ENCODE peak calls at places on chromosome 6, in ten cellular contexts. J is hypothalamus, H is anterior cingulate cortex, B is amniotic stem cell, M is activated T-cell treated with anti-CD3 and anti-CD28 coated beads for 1 hour, T is M059J, U is lung microvascular endothelial cell, C is glutamatergic neuron, Y is tibial nerve, G is mesothelial cell of epicardium. F is an unnamed sample.
A peak's percentile ranks its signal among the peaks of the same experiment; 100 is the strongest.

GRCh38 chr6:152316024-152316423 is 321.1 kb downstream of the SYNE1 start:
- DNase-seq in B (no peak), U (peak; percentile 96), T (no peak), C (no peak), G (no peak), Y (peak; percentile 33), H (no peak), J (no peak), M (no peak), F (no peak)

GRCh38 chr6:30612687-30613248 is 4.3 kb downstream of the PPP1R10 start:
- DNase-seq in U (no peak), M (no peak), G (no peak), H (no peak), Y (no peak), J (no peak), C (no peak), B (no peak), T (peak; percentile 91), F (no peak)

GRCh38 chr6:120157873-120158272 is 808.3 kb upstream of the MAN1A1 start:
- DNase-seq in B (no peak), G (no peak), T (no peak), C (no peak), U (no peak), H (no peak), Y (no peak), M (no peak), J (no peak), F (no peak)

GRCh38 chr6:117550078-117550600 is 52.2 kb downstream of the GOPC start:
- DNase-seq in B (no peak), C (no peak), U (no peak), Y (no peak), J (no peak), H (no peak), G (no peak), M (no peak), T (no peak), F (no peak)

GRCh38 chr6:137678451-137678850 is 184.3 kb upstream of the OLIG3 start:
- DNase-seq in J (no peak), B (no peak), G (no peak), C (no peak), H (no peak), M (no peak), T (no peak), U (no peak), Y (no peak), F (no peak)

GRCh38 chr6:22880686-22881433 is 311.5 kb downstream of the HDGFL1 start:
- DNase-seq in B (peak; percentile 93), M (no peak), C (no peak), T (peak; percentile 99), H (no peak), U (peak; percentile 86), Y (no peak), J (no peak), G (no peak), F (no peak)

GRCh38 chr6:16007146-16007545 is 121.7 kb upstream of the MYLIP start:
- DNase-seq in M (no peak), J (no peak), Y (no peak), B (no peak), T (no peak), C (no peak), G (no peak), U (no peak), H (no peak), F (no peak)

GRCh38 chr6:10659697-10660348 is 34.6 kb downstream of the C6orf52 start:
- DNase-seq in B (no peak), T (peak; percentile 39), J (no peak), H (no peak), C (peak; percentile 64), G (no peak), Y (no peak), U (peak; percentile 23), M (no peak), F (no peak)

GRCh38 chr6:53441035-53441493 is 92.3 kb upstream of the ELOVL5 start:
- DNase-seq in U (peak; percentile 23), H (no peak), Y (no peak), B (no peak), M (no peak), G (no peak), J (no peak), C (no peak), T (no peak), F (no peak)

GRCh38 chr6:149896491-149896890 is 1.4 kb downstream of the RAET1E start:
- DNase-seq in J (no peak), M (no peak), C (no peak), U (no peak), Y (no peak), H (no peak), B (no peak), T (peak; percentile 76), G (no peak), F (no peak)

GRCh38 chr6:7433211-7433610 is 43.6 kb downstream of the RIOK1 start:
- DNase-seq in U (no peak), G (no peak), J (no peak), Y (no peak), H (no peak), C (no peak), M (no peak), B (no peak), T (no peak), F (no peak)

GRCh38 chr6:169454204-169454871 is 200.7 kb upstream of the THBS2 start:
- DNase-seq in H (no peak), T (peak; percentile 4), G (no peak), C (no peak), M (no peak), U (no peak), B (no peak), Y (peak; percentile 62), J (no peak), F (no peak)

GRCh38 chr6:88376759-88377387 is 210.7 kb upstream of the CNR1 start:
- DNase-seq in G (no peak), B (no peak), M (no peak), T (peak; percentile 88), H (no peak), C (no peak), U (no peak), Y (no peak), J (no peak), F (no peak)

GRCh38 chr6:141752677-141753076 is 380.0 kb upstream of the GJE1 start:
- DNase-seq in Y (no peak), M (no peak), C (no peak), H (no peak), U (peak; percentile 23), G (no peak), T (no peak), B (no peak), J (no peak), F (no peak)

GRCh38 chr6:115838763-115839401 is 221.8 kb downstream of the FRK start:
- DNase-seq in M (no peak), T (peak; percentile 19), C (peak; percentile 25), Y (peak; percentile 5), B (no peak), U (peak; percentile 37), G (no peak), J (no peak), H (no peak), F (no peak)

GRCh38 chr6:5219292-5219691 is 41.5 kb downstream of the LYRM4 start:
- DNase-seq in J (no peak), M (no peak), U (no peak), T (peak; percentile 51), C (no peak), B (peak; percentile 28), G (no peak), H (no peak), Y (no peak), F (no peak)

GRCh38 chr6:153032255-153032882 is 29.9 kb upstream of the MTRF1L start:
- DNase-seq in G (no peak), U (peak; percentile 71), H (no peak), Y (no peak), C (no peak), T (peak; percentile 55), M (no peak), B (peak; percentile 9), J (no peak), F (no peak)

GRCh38 chr6:84892666-84893065 is 128.3 kb upstream of the TBX18 start:
- DNase-seq in H (no peak), G (no peak), J (no peak), Y (no peak), B (no peak), U (no peak), M (no peak), C (no peak), T (no peak), F (no peak)

GRCh38 chr6:16258709-16259075 is 20.3 kb downstream of the GMPR start:
- DNase-seq in M (no peak), C (no peak), G (no peak), T (no peak), H (no peak), J (no peak), B (no peak), U (no peak), Y (no peak), F (no peak)

GRCh38 chr6:19838442-19839236 is 1.5 kb downstream of the ID4 start:
- DNase-seq in J (no peak), U (peak; percentile 30), G (peak; percentile 35), T (peak; percentile 53), H (no peak), Y (no peak), M (no peak), B (no peak), C (peak; percentile 54), F (peak; percentile 42)

GRCh38 chr6:84773431-84774173 is 9.2 kb upstream of the TBX18 start:
- DNase-seq in B (no peak), T (no peak), H (no peak), M (no peak), C (peak; percentile 63), G (no peak), U (peak; percentile 69), Y (peak; percentile 28), J (no peak), F (no peak)